ENCODE peak calls at places on chromosomes 11 and 22, in six cellular contexts. F is astrocyte of the spinal cord; N is kidney; Z is amniotic stem cell; U is NCI-H2171; P is CD8-positive, alpha-beta memory T cell. O is an unnamed sample.

GRCh38 chr11:41921991-41922390 is 462.5 kb upstream of the LRRC4C start:
- DNase-seq in F (no peak), N (no peak), Z (no peak), U (no peak), P (no peak), O (no peak)

GRCh38 chr22:49199224-49199623 is 628.4 kb downstream of the BRD1 start:
- DNase-seq in F (no peak), N (peak), Z (no peak), U (no peak), P (no peak), O (no peak)

GRCh38 chr11:13008625-13009475 is at the start of gene RASSF10:
- DNase-seq in F (peak), N (peak), Z (no peak), U (no peak), P (no peak), O (peak)

GRCh38 chr11:1836011-1836945 is 1.5 kb downstream of the SYT8 start:
- DNase-seq in F (no peak), N (peak), Z (no peak), U (no peak), P (no peak), O (no peak)

GRCh38 chr11:124793466-124794278 is 6.5 kb downstream of the MSANTD2 start:
- DNase-seq in F (peak), N (no peak), Z (no peak), U (no peak), P (peak), O (no peak)

GRCh38 chr11:95891423-95892177 is 32.3 kb downstream of the MTMR2 start:
- DNase-seq in F (peak), N (no peak), Z (no peak), U (no peak), P (no peak), O (no peak)

GRCh38 chr22:36562261-36562835 is 33.4 kb upstream of the EIF3D start:
- DNase-seq in F (peak), N (no peak), Z (no peak), U (no peak), P (no peak), O (no peak)

GRCh38 chr22:37195921-37196320 is 7.9 kb upstream of the C1QTNF6 start:
- DNase-seq in F (no peak), N (peak), Z (no peak), U (no peak), P (no peak), O (no peak)

GRCh38 chr11:131495417-131495816 is 125.0 kb downstream of the NTM start:
- DNase-seq in F (no peak), N (no peak), Z (no peak), U (no peak), P (no peak), O (no peak)

GRCh38 chr11:69974528-69974927 is 103.6 kb upstream of the ANO1 start:
- DNase-seq in F (no peak), N (no peak), Z (no peak), U (no peak), P (no peak), O (no peak)

GRCh38 chr11:116167706-116168458 is 604.9 kb downstream of the BUD13 start:
- DNase-seq in F (no peak), N (no peak), Z (no peak), U (no peak), P (no peak), O (no peak)

GRCh38 chr11:20397281-20397680 is 9.8 kb downstream of the PRMT3 start:
- DNase-seq in F (peak), N (no peak), Z (peak), U (no peak), P (peak), O (no peak)